ENCODE peak calls at places on chromosome 12, in five cellular contexts. C is heart left ventricle, D is HCT116, Z is neural progenitor cell, J is DND-41. U is an unnamed sample. For H3K9me3 and H3K36me3, the result is how much of the 10 kb centered on the place peaks cover.

GRCh38 chr12:57001448-57001906 is 4.9 kb downstream of the ZBTB39 start:
- DNase-seq in J (peak), D (peak), Z (peak), C (peak), U (peak)

GRCh38 chr12:69894800-69895199 is 69.8 kb downstream of the MYRFL start:
- DNase-seq in Z (no peak), D (no peak), J (no peak), C (no peak), U (no peak)

GRCh38 chr12:62971769-62972525 is 37.0 kb upstream of the PPM1H start:
- DNase-seq in D (no peak), Z (no peak), J (no peak), C (no peak), U (no peak)

GRCh38 chr12:115823635-115824034 is 453.9 kb downstream of the MED13L start:
- DNase-seq in Z (no peak), D (no peak), J (no peak), C (no peak), U (no peak)

GRCh38 chr12:117025481-117026151 is 73.6 kb downstream of the TESC start:
- DNase-seq in J (peak), C (peak), Z (peak), D (peak), U (peak)

GRCh38 chr12:66467932-66468331 is 165.6 kb downstream of the HELB start:
- DNase-seq in Z (no peak), C (no peak), J (peak), D (peak), U (no peak)

GRCh38 chr12:127051139-127051538 is 1215.8 kb upstream of the TMEM132C start:
- DNase-seq in D (no peak), Z (no peak), J (no peak), C (no peak), U (no peak)

GRCh38 chr12:57763881-57764661 is 2.8 kb downstream of the CYP27B1 start:
- DNase-seq in D (no peak), J (no peak), Z (no peak), C (no peak), U (no peak)

GRCh38 chr12:98955284-98955683 is 310.2 kb downstream of the APAF1 start:
- DNase-seq in Z (peak), D (peak), C (no peak), J (peak), U (no peak)

GRCh38 chr12:79559591-79559990 is 131.2 kb downstream of the PAWR start:
- DNase-seq in C (no peak), Z (no peak), D (no peak), J (no peak), U (no peak)

GRCh38 chr12:68321140-68321539 is 11.0 kb downstream of the MDM1 start:
- DNase-seq in C (no peak), Z (no peak), D (no peak), J (no peak), U (no peak)

GRCh38 chr12:6955462-6956331 is 4.5 kb downstream of the PTPN6 start:
- DNase-seq in Z (no peak), J (no peak), D (no peak), C (peak), U (no peak)

GRCh38 chr12:12705833-12706520 is 10.0 kb upstream of the GPR19 start:
- DNase-seq in Z (no peak), J (peak), D (no peak), C (no peak), U (peak)

GRCh38 chr12:88753074-88753473 is 172.8 kb upstream of the KITLG start:
- DNase-seq in D (no peak), C (no peak), Z (no peak), J (no peak), U (no peak)

GRCh38 chr12:78018146-78018910 is 187.6 kb downstream of the NAV3 start:
- DNase-seq in J (no peak), D (no peak), C (no peak), Z (peak), U (no peak)

GRCh38 chr12:8913702-8914032 is 642 bp upstream of the PHC1 start:
- DNase-seq in D (no peak), J (no peak), C (no peak), Z (no peak), U (peak)

GRCh38 chr12:54032627-54033100 is at the start of gene HOXC5:
- DNase-seq in J (peak), C (peak), D (peak), Z (peak), U (peak)

GRCh38 chr12:54035561-54036377 is 2.9 kb downstream of the HOXC5 start:
- DNase-seq in Z (no peak), C (no peak), D (no peak), J (no peak), U (no peak)

GRCh38 chr12:54033106-54033979 is 493 bp downstream of the HOXC5 start:
- DNase-seq in C (no peak), J (no peak), Z (peak), D (no peak), U (no peak)

GRCh38 chr12:54034784-54035310 is 2.0 kb downstream of the HOXC5 start:
- DNase-seq in J (no peak), D (no peak), C (no peak), Z (no peak), U (no peak)

GRCh38 chr12:54033980-54034783 is 1.3 kb downstream of the HOXC5 start:
- DNase-seq in D (no peak), C (no peak), J (no peak), Z (no peak), U (no peak)
- H3K27ac ChIP-seq in D (no peak), C (no peak), J (no peak), Z (no peak), U (no peak)

DNA sequence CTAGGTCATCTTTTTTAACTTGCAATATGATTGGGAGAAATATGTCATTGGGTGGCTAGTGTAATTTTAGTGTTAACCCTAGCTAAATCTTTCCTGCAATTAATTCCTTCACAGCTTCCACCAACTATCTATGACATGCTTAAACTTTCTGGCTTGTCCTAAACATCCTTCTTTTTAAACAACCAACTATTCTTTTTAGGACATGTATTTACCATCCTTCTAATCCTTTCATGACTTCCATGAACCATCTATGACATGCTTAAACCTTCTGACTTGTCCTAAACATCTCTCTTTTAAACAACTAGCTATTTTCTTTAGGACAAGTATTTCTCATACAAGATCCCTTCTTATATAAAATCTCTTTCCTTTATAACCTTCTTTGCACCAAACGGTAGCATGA is 179.6 kb upstream of the PDZRN4 start:
- DNase-seq in Z (no peak), D (no peak), J (no peak), C (no peak), U (no peak)
- H3K9me3 ChIP-seq in Z (under half), D (under half), J (under half), C (under half), U (under half)

GRCh38 chr12:131916306-131917138 is 12.6 kb upstream of the PUS1 start:
- DNase-seq in Z (no peak), D (no peak), C (no peak), J (no peak), U (no peak)
- H3K36me3 ChIP-seq in Z (under half), D (under half), C (half or more), J (half or more), U (under half)

GRCh38 chr12:122460061-122460460 is 37.6 kb upstream of the CLIP1 start:
- DNase-seq in J (no peak), D (no peak), C (no peak), Z (no peak), U (no peak)
- H3K27ac ChIP-seq in J (no peak), D (no peak), C (no peak), Z (no peak), U (no peak)

GRCh38 chr12:132937476-132937875 is 18.6 kb downstream of the ZNF605 start:
- DNase-seq in D (no peak), J (no peak), C (no peak), Z (no peak), U (no peak)
- H3K9me3 ChIP-seq in D (under half), J (half or more), C (under half), Z (under half), U (under half)

DNA sequence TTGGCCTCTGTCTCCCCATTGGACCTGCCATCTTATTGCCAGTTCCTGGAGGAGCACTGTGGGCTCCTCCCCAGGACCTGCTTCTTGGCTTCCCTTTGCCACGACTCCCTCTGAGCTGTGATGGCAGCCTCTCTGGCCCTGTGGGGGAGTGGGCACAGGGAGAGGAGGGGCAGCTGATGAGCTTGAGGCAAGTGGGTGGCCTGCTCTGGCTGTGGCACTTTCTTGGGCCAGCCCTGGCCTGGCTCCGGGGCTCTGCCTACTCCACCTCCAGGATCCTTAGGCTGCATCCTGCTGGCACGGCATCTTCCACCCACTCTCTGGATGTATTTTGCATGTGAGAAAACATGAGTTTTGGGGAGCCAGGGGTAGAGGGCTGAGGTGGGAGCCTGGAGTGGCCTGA is 32.6 kb upstream of the MUCL1 start:
- DNase-seq in C (no peak), Z (no peak), J (no peak), D (no peak), U (no peak)
- H3K36me3 ChIP-seq in C (under half), Z (under half), J (under half), D (under half), U (under half)